ENCODE peak calls at places on chromosomes 11 and 22, in five cellular contexts. One of them, this sample, is unnamed.

GRCh38 chr22:48489551-48490512 is 1337.8 kb downstream of the BRD1 start:
- DNase-seq in esophagus squamous epithelium: no peak
- DNase-seq in cardiac fibroblast: peak; percentile 15
- DNase-seq in uterus: no peak
- DNase-seq in endothelial cell: peak; percentile 47
- DNase-seq in this sample: no peak

GRCh38 chr11:70066136-70066520 is 12.0 kb upstream of the ANO1 start:
- DNase-seq in uterus: no peak
- DNase-seq in endothelial cell: no peak
- DNase-seq in cardiac fibroblast: no peak
- DNase-seq in esophagus squamous epithelium: no peak
- DNase-seq in this sample: no peak

GRCh38 chr22:23925020-23925606 is 30.9 kb downstream of the MIF start:
- DNase-seq in esophagus squamous epithelium: no peak
- DNase-seq in endothelial cell: no peak
- DNase-seq in uterus: no peak
- DNase-seq in cardiac fibroblast: no peak
- DNase-seq in this sample: no peak

GRCh38 chr11:78809931-78810481 is 235.3 kb upstream of the NARS2 start:
- DNase-seq in uterus: no peak
- DNase-seq in endothelial cell: no peak
- DNase-seq in cardiac fibroblast: peak; percentile 29
- DNase-seq in esophagus squamous epithelium: no peak
- DNase-seq in this sample: no peak

GRCh38 chr11:3022982-3023381 is 30.9 kb upstream of the NAP1L4 start:
- DNase-seq in esophagus squamous epithelium: no peak
- DNase-seq in uterus: no peak
- DNase-seq in endothelial cell: no peak
- DNase-seq in cardiac fibroblast: peak; percentile 81
- DNase-seq in this sample: no peak

GRCh38 chr22:45200862-45201511 is 37.3 kb downstream of the NUP50 start:
- DNase-seq in cardiac fibroblast: no peak
- DNase-seq in esophagus squamous epithelium: no peak
- DNase-seq in uterus: no peak
- DNase-seq in endothelial cell: no peak
- DNase-seq in this sample: no peak

GRCh38 chr11:23573430-23573829 is 713.2 kb upstream of the CCDC179 start:
- DNase-seq in endothelial cell: no peak
- DNase-seq in esophagus squamous epithelium: no peak
- DNase-seq in cardiac fibroblast: no peak
- DNase-seq in uterus: no peak
- DNase-seq in this sample: no peak

GRCh38 chr22:20062766-20063083 is 17.3 kb upstream of the DGCR8 start:
- DNase-seq in uterus: no peak
- DNase-seq in esophagus squamous epithelium: no peak
- DNase-seq in cardiac fibroblast: peak; percentile 52
- DNase-seq in endothelial cell: no peak
- DNase-seq in this sample: no peak

GRCh38 chr11:105713106-105713505 is 103.2 kb downstream of the GRIA4 start:
- DNase-seq in esophagus squamous epithelium: no peak
- DNase-seq in cardiac fibroblast: no peak
- DNase-seq in uterus: no peak
- DNase-seq in endothelial cell: no peak
- DNase-seq in this sample: no peak

GRCh38 chr22:26845016-26845728 is 187.8 kb downstream of the MIAT start:
- DNase-seq in uterus: no peak
- DNase-seq in endothelial cell: no peak
- DNase-seq in esophagus squamous epithelium: no peak
- DNase-seq in cardiac fibroblast: peak; percentile 17
- DNase-seq in this sample: no peak

GRCh38 chr11:46666516-46666915 is 33.9 kb downstream of the ARHGAP1 start:
- DNase-seq in endothelial cell: no peak
- DNase-seq in esophagus squamous epithelium: no peak
- DNase-seq in cardiac fibroblast: no peak
- DNase-seq in uterus: peak; percentile 46
- DNase-seq in this sample: no peak

GRCh38 chr11:74470526-74470925 is 3.2 kb upstream of the KCNE3 start:
- DNase-seq in endothelial cell: no peak
- DNase-seq in cardiac fibroblast: no peak
- DNase-seq in esophagus squamous epithelium: no peak
- DNase-seq in uterus: no peak
- DNase-seq in this sample: no peak
- TF ChIP-seq CTCF in endothelial cell: no peak
- TF ChIP-seq CTCF in cardiac fibroblast: no peak
- TF ChIP-seq CTCF in esophagus squamous epithelium: no peak
- TF ChIP-seq CTCF in uterus: no peak
- TF ChIP-seq CTCF in this sample: no peak

GRCh38 chr11:134779179-134779578 is 367.1 kb upstream of the B3GAT1 start:
- DNase-seq in endothelial cell: no peak
- DNase-seq in cardiac fibroblast: no peak
- DNase-seq in esophagus squamous epithelium: no peak
- DNase-seq in uterus: no peak
- DNase-seq in this sample: no peak
- TF ChIP-seq CTCF in endothelial cell: no peak
- TF ChIP-seq CTCF in cardiac fibroblast: no peak
- TF ChIP-seq CTCF in esophagus squamous epithelium: no peak
- TF ChIP-seq CTCF in uterus: no peak
- TF ChIP-seq CTCF in this sample: no peak

GRCh38 chr11:116275634-116276033 is 497.2 kb downstream of the BUD13 start:
- DNase-seq in endothelial cell: no peak
- DNase-seq in esophagus squamous epithelium: no peak
- DNase-seq in cardiac fibroblast: no peak
- DNase-seq in uterus: no peak
- DNase-seq in this sample: no peak

GRCh38 chr11:116278076-116278475 is 494.7 kb downstream of the BUD13 start:
- DNase-seq in uterus: no peak
- DNase-seq in endothelial cell: no peak
- DNase-seq in cardiac fibroblast: no peak
- DNase-seq in esophagus squamous epithelium: no peak
- DNase-seq in this sample: no peak

GRCh38 chr11:116267146-116267545 is 505.6 kb downstream of the BUD13 start:
- DNase-seq in cardiac fibroblast: no peak
- DNase-seq in esophagus squamous epithelium: no peak
- DNase-seq in uterus: no peak
- DNase-seq in endothelial cell: no peak
- DNase-seq in this sample: no peak

GRCh38 chr11:116276051-116277044 is 496.4 kb downstream of the BUD13 start:
- DNase-seq in esophagus squamous epithelium: no peak
- DNase-seq in cardiac fibroblast: peak; percentile 44
- DNase-seq in uterus: peak; percentile 62
- DNase-seq in endothelial cell: peak; percentile 95
- DNase-seq in this sample: peak; percentile 92

DNA sequence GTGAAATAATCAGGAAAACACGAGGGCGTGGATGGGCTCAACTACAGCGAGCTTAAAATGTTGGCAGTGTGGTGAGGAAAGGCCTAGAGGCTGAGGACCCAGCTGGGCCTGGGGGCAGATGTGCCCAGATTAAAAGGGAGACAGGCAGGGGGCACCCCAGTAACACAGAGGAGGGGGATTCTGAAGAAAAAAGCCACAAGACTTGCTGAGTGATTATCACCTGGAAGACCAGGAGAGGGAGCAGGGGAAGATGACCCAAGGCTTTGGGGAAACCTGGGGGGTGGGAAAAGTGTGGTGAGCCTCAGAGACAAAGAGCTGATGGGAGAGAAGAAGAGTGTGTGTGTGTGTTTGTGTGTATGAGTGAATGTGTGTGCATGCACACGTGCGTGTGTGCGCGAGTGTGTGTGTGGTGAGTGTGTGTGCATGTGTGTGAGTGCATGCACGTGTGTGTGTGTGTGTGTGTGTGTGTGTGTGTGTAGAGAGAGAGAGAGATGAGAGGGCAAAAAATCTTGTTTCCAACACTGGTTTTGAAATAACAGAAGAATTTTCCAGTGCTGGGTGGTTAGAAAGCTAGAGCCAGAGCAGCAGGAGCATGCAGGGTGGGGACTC is 500.5 kb downstream of the BUD13 start:
- DNase-seq in esophagus squamous epithelium: no peak
- DNase-seq in uterus: no peak
- DNase-seq in cardiac fibroblast: no peak
- DNase-seq in endothelial cell: no peak
- DNase-seq in this sample: no peak
- TF ChIP-seq CTCF in esophagus squamous epithelium: no peak
- TF ChIP-seq CTCF in uterus: no peak
- TF ChIP-seq CTCF in cardiac fibroblast: no peak
- TF ChIP-seq CTCF in endothelial cell: no peak
- TF ChIP-seq CTCF in this sample: no peak

DNA sequence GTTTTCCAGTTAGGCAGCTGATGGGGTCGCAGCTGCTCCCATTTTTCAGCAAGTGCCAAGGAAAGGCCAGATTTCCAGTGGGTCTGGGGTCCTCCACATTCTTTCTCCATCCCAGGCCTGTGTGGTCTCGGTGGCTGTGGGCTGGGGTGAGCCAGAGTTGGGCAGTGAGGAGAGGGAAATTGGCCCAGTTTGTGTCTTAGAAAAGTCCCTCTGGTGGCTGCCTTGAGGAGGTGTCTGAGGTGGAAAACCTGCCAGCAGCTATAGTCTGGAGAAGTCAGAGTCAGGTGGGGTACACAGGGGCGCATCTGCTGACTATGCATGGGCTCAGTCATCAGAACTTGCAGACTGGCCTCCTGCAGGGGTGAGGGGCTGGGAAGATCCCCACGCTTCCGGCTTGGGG is 30.5 kb downstream of the MRGPRD start:
- DNase-seq in esophagus squamous epithelium: no peak
- DNase-seq in endothelial cell: peak; percentile 31
- DNase-seq in cardiac fibroblast: peak; percentile 22
- DNase-seq in uterus: no peak
- DNase-seq in this sample: no peak
- TF ChIP-seq CTCF in esophagus squamous epithelium: peak; percentile 15
- TF ChIP-seq CTCF in endothelial cell: peak; percentile 50
- TF ChIP-seq CTCF in cardiac fibroblast: peak; percentile 57
- TF ChIP-seq CTCF in uterus: peak; percentile 13
- TF ChIP-seq CTCF in this sample: peak; percentile 38